ENCODE peak calls at places on chromosomes 5 and 9, in six cellular contexts. One of them, this sample, is unnamed.

GRCh38 chr5:176360894-176361436 is 599 bp downstream of the KIAA1191 start:
- DNase-seq in hepatocyte: peak
- DNase-seq in GM23338: peak
- DNase-seq in H1: no peak
- DNase-seq in HCT116: no peak
- DNase-seq in fibroblast of lung: peak
- DNase-seq in this sample: peak

GRCh38 chr5:10599113-10599512 is 35.2 kb downstream of the ANKRD33B start:
- DNase-seq in hepatocyte: no peak
- DNase-seq in GM23338: no peak
- DNase-seq in H1: no peak
- DNase-seq in HCT116: no peak
- DNase-seq in fibroblast of lung: no peak
- DNase-seq in this sample: no peak

GRCh38 chr9:13360188-13360587 is 80.7 kb upstream of the MPDZ start:
- DNase-seq in hepatocyte: no peak
- DNase-seq in GM23338: no peak
- DNase-seq in H1: no peak
- DNase-seq in HCT116: no peak
- DNase-seq in fibroblast of lung: no peak
- DNase-seq in this sample: no peak

GRCh38 chr9:95150903-95151302 is 166.6 kb downstream of the FANCC start:
- DNase-seq in hepatocyte: no peak
- DNase-seq in GM23338: no peak
- DNase-seq in H1: no peak
- DNase-seq in HCT116: no peak
- DNase-seq in fibroblast of lung: no peak
- DNase-seq in this sample: no peak

GRCh38 chr9:112890106-112891081 is at the start of gene SLC46A2:
- DNase-seq in hepatocyte: peak
- DNase-seq in GM23338: peak
- DNase-seq in H1: peak
- DNase-seq in HCT116: no peak
- DNase-seq in fibroblast of lung: no peak
- DNase-seq in this sample: peak

GRCh38 chr9:127021664-127022337 is 100.6 kb downstream of the ANGPTL2 start:
- DNase-seq in hepatocyte: peak
- DNase-seq in GM23338: no peak
- DNase-seq in H1: no peak
- DNase-seq in HCT116: no peak
- DNase-seq in fibroblast of lung: peak
- DNase-seq in this sample: no peak

GRCh38 chr5:14440598-14441401 is 140.8 kb upstream of the OTULINL start:
- DNase-seq in hepatocyte: peak
- DNase-seq in GM23338: no peak
- DNase-seq in H1: no peak
- DNase-seq in HCT116: no peak
- DNase-seq in fibroblast of lung: peak
- DNase-seq in this sample: no peak

GRCh38 chr5:77353251-77353650 is 138.9 kb downstream of the WDR41 start:
- DNase-seq in hepatocyte: no peak
- DNase-seq in GM23338: no peak
- DNase-seq in H1: no peak
- DNase-seq in HCT116: no peak
- DNase-seq in fibroblast of lung: no peak
- DNase-seq in this sample: no peak

GRCh38 chr9:86637515-86637914 is 283.3 kb upstream of the TUT7 start:
- DNase-seq in hepatocyte: peak
- DNase-seq in GM23338: peak
- DNase-seq in H1: peak
- DNase-seq in HCT116: no peak
- DNase-seq in fibroblast of lung: peak
- DNase-seq in this sample: no peak

GRCh38 chr9:78288214-78288892 is 8.6 kb upstream of the PSAT1 start:
- DNase-seq in hepatocyte: no peak
- DNase-seq in GM23338: peak
- DNase-seq in H1: no peak
- DNase-seq in HCT116: no peak
- DNase-seq in fibroblast of lung: no peak
- DNase-seq in this sample: peak

GRCh38 chr9:13575558-13575957 is 296.1 kb upstream of the MPDZ start:
- DNase-seq in hepatocyte: no peak
- DNase-seq in GM23338: no peak
- DNase-seq in H1: no peak
- DNase-seq in HCT116: no peak
- DNase-seq in fibroblast of lung: peak
- DNase-seq in this sample: peak

GRCh38 chr5:131773805-131774204 is 23.0 kb downstream of the FNIP1 start:
- DNase-seq in hepatocyte: no peak
- DNase-seq in GM23338: no peak
- DNase-seq in H1: no peak
- DNase-seq in HCT116: no peak
- DNase-seq in fibroblast of lung: no peak
- DNase-seq in this sample: no peak

GRCh38 chr5:38634961-38635369 is 78.5 kb upstream of the LIFR start:
- DNase-seq in hepatocyte: peak
- DNase-seq in GM23338: no peak
- DNase-seq in H1: no peak
- DNase-seq in HCT116: no peak
- DNase-seq in fibroblast of lung: peak
- DNase-seq in this sample: no peak

GRCh38 chr5:161549106-161549505 is 2.6 kb upstream of the GABRB2 start:
- DNase-seq in hepatocyte: peak
- DNase-seq in GM23338: no peak
- DNase-seq in H1: no peak
- DNase-seq in HCT116: no peak
- DNase-seq in fibroblast of lung: peak
- DNase-seq in this sample: no peak

GRCh38 chr9:5629312-5630037 is 568 bp downstream of the RIC1 start:
- DNase-seq in hepatocyte: peak
- DNase-seq in GM23338: peak
- DNase-seq in H1: no peak
- DNase-seq in HCT116: no peak
- DNase-seq in fibroblast of lung: peak
- DNase-seq in this sample: peak

GRCh38 chr9:113579270-113580040 is 115.9 kb downstream of the RGS3 start:
- DNase-seq in hepatocyte: no peak
- DNase-seq in GM23338: no peak
- DNase-seq in H1: no peak
- DNase-seq in HCT116: no peak
- DNase-seq in fibroblast of lung: peak
- DNase-seq in this sample: no peak

GRCh38 chr9:105173836-105174235 is 70.6 kb upstream of the SLC44A1 start:
- DNase-seq in hepatocyte: no peak
- DNase-seq in GM23338: no peak
- DNase-seq in H1: no peak
- DNase-seq in HCT116: no peak
- DNase-seq in fibroblast of lung: no peak
- DNase-seq in this sample: no peak

GRCh38 chr9:113664176-113664875 is 200.8 kb downstream of the RGS3 start:
- DNase-seq in hepatocyte: no peak
- DNase-seq in GM23338: peak
- DNase-seq in H1: no peak
- DNase-seq in HCT116: no peak
- DNase-seq in fibroblast of lung: no peak
- DNase-seq in this sample: no peak

GRCh38 chr5:116508835-116509234 is 65.8 kb downstream of the SEMA6A start:
- DNase-seq in hepatocyte: no peak
- DNase-seq in GM23338: no peak
- DNase-seq in H1: no peak
- DNase-seq in HCT116: no peak
- DNase-seq in fibroblast of lung: no peak
- DNase-seq in this sample: no peak

GRCh38 chr9:98094851-98095250 is 24.2 kb downstream of the TRIM14 start:
- DNase-seq in hepatocyte: no peak
- DNase-seq in GM23338: no peak
- DNase-seq in H1: no peak
- DNase-seq in HCT116: no peak
- DNase-seq in fibroblast of lung: no peak
- DNase-seq in this sample: no peak

GRCh38 chr5:43638556-43638955 is 35.6 kb downstream of the NNT start:
- DNase-seq in hepatocyte: no peak
- DNase-seq in GM23338: no peak
- DNase-seq in H1: no peak
- DNase-seq in HCT116: no peak
- DNase-seq in fibroblast of lung: no peak
- DNase-seq in this sample: peak

GRCh38 chr9:83034587-83034986 is 28.4 kb downstream of the RASEF start:
- DNase-seq in hepatocyte: no peak
- DNase-seq in GM23338: no peak
- DNase-seq in H1: no peak
- DNase-seq in HCT116: no peak
- DNase-seq in fibroblast of lung: peak
- DNase-seq in this sample: peak

GRCh38 chr9:77569335-77569734 is 78.8 kb downstream of the GNA14 start:
- DNase-seq in hepatocyte: no peak
- DNase-seq in GM23338: peak
- DNase-seq in H1: no peak
- DNase-seq in HCT116: no peak
- DNase-seq in fibroblast of lung: no peak
- DNase-seq in this sample: no peak

GRCh38 chr9:113520109-113520642 is 56.6 kb downstream of the RGS3 start:
- DNase-seq in hepatocyte: peak
- DNase-seq in GM23338: no peak
- DNase-seq in H1: no peak
- DNase-seq in HCT116: no peak
- DNase-seq in fibroblast of lung: peak
- DNase-seq in this sample: peak

GRCh38 chr5:13821366-13821765 is 123.1 kb downstream of the DNAH5 start:
- DNase-seq in hepatocyte: no peak
- DNase-seq in GM23338: no peak
- DNase-seq in H1: no peak
- DNase-seq in HCT116: no peak
- DNase-seq in fibroblast of lung: peak
- DNase-seq in this sample: no peak

GRCh38 chr9:38622083-38622674 is 1.8 kb upstream of the ANKRD18A start:
- DNase-seq in hepatocyte: peak
- DNase-seq in GM23338: peak
- DNase-seq in H1: peak
- DNase-seq in HCT116: no peak
- DNase-seq in fibroblast of lung: no peak
- DNase-seq in this sample: no peak
- TF ChIP-seq EZH2 in hepatocyte: peak
- TF ChIP-seq EZH2 in GM23338: peak
- TF ChIP-seq EZH2 in H1: peak
- TF ChIP-seq EZH2 in HCT116: no peak
- TF ChIP-seq EZH2 in fibroblast of lung: peak
- TF ChIP-seq EZH2 in this sample: no peak

GRCh38 chr9:34154052-34154451 is 24.8 kb upstream of the UBAP1 start:
- DNase-seq in hepatocyte: no peak
- DNase-seq in GM23338: peak
- DNase-seq in H1: no peak
- DNase-seq in HCT116: no peak
- DNase-seq in fibroblast of lung: no peak
- DNase-seq in this sample: no peak

GRCh38 chr9:34157308-34157707 is 21.5 kb upstream of the UBAP1 start:
- DNase-seq in hepatocyte: no peak
- DNase-seq in GM23338: no peak
- DNase-seq in H1: no peak
- DNase-seq in HCT116: no peak
- DNase-seq in fibroblast of lung: no peak
- DNase-seq in this sample: no peak

GRCh38 chr9:34157898-34158297 is 20.9 kb upstream of the UBAP1 start:
- DNase-seq in hepatocyte: no peak
- DNase-seq in GM23338: no peak
- DNase-seq in H1: no peak
- DNase-seq in HCT116: no peak
- DNase-seq in fibroblast of lung: no peak
- DNase-seq in this sample: no peak

GRCh38 chr9:34163439-34163838 is 15.4 kb upstream of the UBAP1 start:
- DNase-seq in hepatocyte: no peak
- DNase-seq in GM23338: no peak
- DNase-seq in H1: no peak
- DNase-seq in HCT116: no peak
- DNase-seq in fibroblast of lung: peak
- DNase-seq in this sample: peak

DNA sequence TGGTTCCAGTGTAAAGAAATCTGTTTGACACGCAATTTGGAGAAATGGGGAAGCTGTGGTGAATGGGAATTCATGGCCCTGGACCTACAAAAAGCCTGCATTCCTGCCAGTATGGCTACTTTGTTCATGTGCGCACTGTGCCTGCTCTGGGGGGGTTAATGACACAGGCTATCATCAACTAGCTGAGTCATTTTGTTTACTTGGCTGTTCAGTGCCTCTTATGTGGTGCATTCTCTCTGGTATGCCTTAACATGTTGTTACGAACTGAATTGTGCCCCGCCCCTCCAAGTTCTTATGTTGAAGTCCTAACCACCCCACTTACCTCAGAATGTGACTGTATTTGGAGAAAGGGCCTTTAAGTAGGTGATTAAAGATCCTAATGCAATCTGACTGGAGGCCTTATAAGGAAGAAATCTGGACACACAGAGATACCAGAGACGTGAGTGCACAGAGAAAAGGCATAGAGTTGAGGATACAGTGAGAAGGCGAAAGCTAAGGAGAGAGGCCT is 20.4 kb upstream of the UBAP1 start:
- DNase-seq in hepatocyte: peak
- DNase-seq in GM23338: no peak
- DNase-seq in H1: no peak
- DNase-seq in HCT116: no peak
- DNase-seq in fibroblast of lung: peak
- DNase-seq in this sample: peak
- H2AFZ ChIP-seq in hepatocyte: no peak
- H2AFZ ChIP-seq in GM23338: peak
- H2AFZ ChIP-seq in H1: no peak
- H2AFZ ChIP-seq in HCT116: peak
- H2AFZ ChIP-seq in fibroblast of lung: no peak
- H2AFZ ChIP-seq in this sample: no peak

GRCh38 chr5:132825824-132826391 is 4.5 kb downstream of the SHROOM1 start:
- DNase-seq in hepatocyte: no peak
- DNase-seq in GM23338: peak
- DNase-seq in H1: peak
- DNase-seq in HCT116: no peak
- DNase-seq in fibroblast of lung: no peak
- DNase-seq in this sample: no peak
- H3K4me3 ChIP-seq in hepatocyte: no peak
- H3K4me3 ChIP-seq in GM23338: peak
- H3K4me3 ChIP-seq in H1: peak
- H3K4me3 ChIP-seq in HCT116: no peak
- H3K4me3 ChIP-seq in fibroblast of lung: no peak
- H3K4me3 ChIP-seq in this sample: no peak

DNA sequence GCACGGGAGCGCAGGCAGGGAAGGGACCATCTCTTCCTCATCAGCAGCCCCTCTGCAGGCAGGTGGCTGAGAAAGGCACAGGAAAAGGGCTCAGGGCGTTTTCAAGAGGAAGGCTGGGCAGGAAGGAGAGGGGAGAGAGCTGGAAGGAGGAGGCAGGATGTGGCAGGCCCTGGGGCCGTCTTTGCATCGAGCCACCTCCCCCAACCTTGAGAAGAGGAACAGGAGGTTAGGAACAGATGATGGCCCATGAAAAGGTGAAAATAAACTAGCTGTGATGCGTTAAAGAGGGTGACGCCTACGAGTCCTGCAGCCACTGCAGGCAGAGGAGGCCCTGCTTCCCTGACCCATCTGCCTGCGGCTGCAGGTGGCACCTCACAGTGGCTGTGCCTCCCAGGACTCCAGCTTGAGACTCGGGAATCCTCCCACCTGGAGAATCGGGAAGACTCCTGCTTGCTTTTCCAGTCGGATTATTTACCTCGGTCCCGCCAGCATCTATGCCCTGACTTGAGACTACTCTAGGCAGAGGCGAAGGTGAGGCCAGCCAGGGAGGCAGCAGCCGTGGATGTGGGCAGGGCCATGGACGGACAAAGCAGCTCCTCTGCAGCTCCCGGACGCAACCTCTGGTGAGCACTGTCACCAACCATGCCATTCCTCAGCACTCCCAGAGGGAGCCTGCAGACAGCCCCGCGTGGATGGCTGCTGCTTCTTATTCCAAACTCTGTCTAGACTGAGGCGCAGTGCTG is 18.2 kb downstream of the MED10 start:
- DNase-seq in hepatocyte: no peak
- DNase-seq in GM23338: peak
- DNase-seq in H1: no peak
- DNase-seq in HCT116: no peak
- DNase-seq in fibroblast of lung: no peak
- DNase-seq in this sample: no peak
- TF ChIP-seq EZH2 in hepatocyte: no peak
- TF ChIP-seq EZH2 in GM23338: no peak
- TF ChIP-seq EZH2 in H1: no peak
- TF ChIP-seq EZH2 in HCT116: no peak
- TF ChIP-seq EZH2 in fibroblast of lung: no peak
- TF ChIP-seq EZH2 in this sample: no peak

This sample was measured in mammary epithelial cell.